ENCODE peak calls at places on chromosomes 4 and X, in four cellular contexts. P is activated naive CD8-positive, alpha-beta T cell treated with anti-CD3 and anti-CD28 coated beads, Interleukin-2, amount 50 U/mL, for 24 hours; I is stimulated activated CD8-positive, alpha-beta memory T cell treated with anti-CD3 and anti-CD28 coated beads, Interleukin-7, amount 100 ng/mL, for 24 hours; D is Daoy. K is an unnamed sample.

GRCh38 chr4:15238720-15239119 is 189.1 kb upstream of the C1QTNF7 start:
- DNase-seq in P (peak; percentile 35), I (no peak), D (peak; percentile 51), K (peak; percentile 78)

GRCh38 chr4:88040707-88041106 is 33.3 kb downstream of the PKD2 start:
- DNase-seq in P (no peak), D (no peak), I (no peak), K (no peak)

GRCh38 chr4:38889143-38889542 is 21.5 kb downstream of the FAM114A1 start:
- DNase-seq in D (peak; percentile 55), P (no peak), I (no peak), K (peak; percentile 70)

GRCh38 chrX:135536883-135537282 is 16.4 kb downstream of the INTS6L start:
- DNase-seq in D (no peak), I (no peak), P (no peak), K (no peak)

GRCh38 chr4:153513596-153513995 is 47.4 kb downstream of the TMEM131L start:
- DNase-seq in I (no peak), D (no peak), P (no peak), K (peak; percentile 50)

GRCh38 chr4:170374770-170375169 is 285.0 kb upstream of the AADAT start:
- DNase-seq in I (no peak), D (no peak), P (no peak), K (no peak)

GRCh38 chr4:156378053-156378665 is 424.5 kb upstream of the CTSO start:
- DNase-seq in D (peak; percentile 57), I (no peak), P (no peak), K (no peak)

GRCh38 chr4:158682071-158682470 is 10.0 kb downstream of the ETFDH start:
- DNase-seq in P (no peak), D (no peak), I (no peak), K (no peak)

GRCh38 chr4:182807841-182808548 is 109.2 kb downstream of the DCTD start:
- DNase-seq in I (no peak), D (no peak), P (no peak), K (no peak)

GRCh38 chr4:174763454-174764104 is 65.5 kb downstream of the GLRA3 start:
- DNase-seq in D (no peak), P (no peak), I (no peak), K (no peak)

GRCh38 chr4:173436866-173437265 is 38.0 kb upstream of the SCRG1 start:
- DNase-seq in I (no peak), P (no peak), D (no peak), K (no peak)

GRCh38 chr4:185504098-185505047 is 30.9 kb downstream of the PDLIM3 start:
- DNase-seq in I (no peak), D (no peak), P (no peak), K (no peak)

GRCh38 chr4:165301833-165302232 is 25.6 kb upstream of the MSMO1 start:
- DNase-seq in D (no peak), P (no peak), I (no peak), K (peak; percentile 36)

GRCh38 chr4:11497212-11497806 is 68.6 kb upstream of the HS3ST1 start:
- DNase-seq in D (no peak), P (no peak), I (no peak), K (no peak)

GRCh38 chr4:15654556-15655222 is 468 bp downstream of the FBXL5 start:
- DNase-seq in P (peak; percentile 56), D (peak; percentile 48), I (peak; percentile 6), K (peak; percentile 71)

GRCh38 chr4:185004562-185005208 is 13.6 kb upstream of the HELT start:
- DNase-seq in D (no peak), P (no peak), I (no peak), K (no peak)

GRCh38 chrX:41481264-41482109 is 34.3 kb downstream of the NYX start:
- DNase-seq in P (peak; percentile 12), D (peak; percentile 17), I (no peak), K (peak; percentile 25)

GRCh38 chrX:86322913-86323312 is 174.7 kb downstream of the DACH2 start:
- DNase-seq in I (no peak), D (no peak), P (no peak), K (no peak)

GRCh38 chr4:177667687-177668086 is 225.4 kb upstream of the AGA start:
- DNase-seq in D (peak; percentile 11), I (no peak), P (no peak), K (no peak)